ENCODE peak calls at places on chromosome 6, in four cellular contexts. One of them, this sample, is unnamed.

GRCh38 chr6:167680605-167681149 is 146.0 kb upstream of the AFDN start:
- DNase-seq in amniotic epithelial cell: no peak
- DNase-seq in heart right ventricle: no peak
- DNase-seq in effector memory CD8-positive, alpha-beta T cell: no peak
- DNase-seq in this sample: no peak

GRCh38 chr6:35782424-35782823 is 1.6 kb downstream of the CLPSL1 start:
- DNase-seq in amniotic epithelial cell: no peak
- DNase-seq in heart right ventricle: no peak
- DNase-seq in effector memory CD8-positive, alpha-beta T cell: no peak
- DNase-seq in this sample: no peak

GRCh38 chr6:151993364-151993763 is 185.9 kb downstream of the ESR1 start:
- DNase-seq in amniotic epithelial cell: no peak
- DNase-seq in heart right ventricle: no peak
- DNase-seq in effector memory CD8-positive, alpha-beta T cell: no peak
- DNase-seq in this sample: no peak

GRCh38 chr6:1958257-1958656 is 287.1 kb downstream of the GMDS start:
- DNase-seq in heart right ventricle: no peak
- DNase-seq in effector memory CD8-positive, alpha-beta T cell: no peak
- DNase-seq in amniotic epithelial cell: no peak
- DNase-seq in this sample: no peak

GRCh38 chr6:109834595-109835437 is 143.3 kb upstream of the GPR6 start:
- DNase-seq in heart right ventricle: no peak
- DNase-seq in effector memory CD8-positive, alpha-beta T cell: no peak
- DNase-seq in amniotic epithelial cell: no peak
- DNase-seq in this sample: no peak

GRCh38 chr6:139161817-139162284 is 27.0 kb downstream of the HECA start:
- DNase-seq in amniotic epithelial cell: no peak
- DNase-seq in heart right ventricle: no peak
- DNase-seq in effector memory CD8-positive, alpha-beta T cell: peak
- DNase-seq in this sample: no peak

GRCh38 chr6:140671926-140672325 is 1297.5 kb upstream of the CITED2 start:
- DNase-seq in amniotic epithelial cell: peak
- DNase-seq in effector memory CD8-positive, alpha-beta T cell: no peak
- DNase-seq in heart right ventricle: no peak
- DNase-seq in this sample: no peak

GRCh38 chr6:159943965-159944598 is 24.8 kb upstream of the IGF2R start:
- DNase-seq in heart right ventricle: no peak
- DNase-seq in effector memory CD8-positive, alpha-beta T cell: no peak
- DNase-seq in amniotic epithelial cell: no peak
- DNase-seq in this sample: no peak